ENCODE peak calls at places on chromosomes 12 and 14, in eight cellular contexts. E, C, R, T, V, K, Z and Y are unnamed samples.

GRCh38 chr14:60195179-60195810 is 30.1 kb upstream of the DHRS7 start:
- DNase-seq in E (no peak), C (no peak), R (no peak), V (peak), T (no peak), K (peak), Z (no peak), Y (no peak)

GRCh38 chr12:92606956-92607355 is 95.8 kb upstream of the PLEKHG7 start:
- DNase-seq in C (no peak), R (no peak), Z (no peak), V (no peak), T (no peak), E (no peak), K (no peak), Y (no peak)

GRCh38 chr14:82009076-82009475 is 475.4 kb upstream of the SEL1L start:
- DNase-seq in K (no peak), V (no peak), C (no peak), E (peak), T (no peak), R (no peak), Z (no peak), Y (no peak)

GRCh38 chr12:19707948-19708409 is 268.7 kb downstream of the AEBP2 start:
- DNase-seq in T (no peak), K (no peak), E (no peak), R (peak), Z (no peak), V (peak), C (no peak), Y (no peak)

GRCh38 chr12:51932218-51933076 is 19.1 kb upstream of the ACVR1B start:
- DNase-seq in R (no peak), T (no peak), E (no peak), K (no peak), Z (no peak), V (peak), C (no peak), Y (no peak)

GRCh38 chr12:120230326-120230973 is 29.5 kb upstream of the RPLP0 start:
- DNase-seq in T (no peak), K (no peak), V (peak), E (peak), Z (no peak), C (peak), R (peak), Y (peak)

GRCh38 chr14:90518941-90519256 is 122.1 kb downstream of the CALM1 start:
- DNase-seq in T (no peak), R (no peak), C (no peak), V (no peak), K (no peak), E (no peak), Z (peak), Y (no peak)

GRCh38 chr14:71586131-71586893 is 345.9 kb upstream of the RGS6 start:
- DNase-seq in V (peak), T (no peak), R (peak), Z (no peak), E (peak), C (no peak), K (no peak), Y (no peak)

GRCh38 chr12:121839993-121840761 is 18.5 kb downstream of the HPD start:
- DNase-seq in T (no peak), E (no peak), K (no peak), V (no peak), C (no peak), R (no peak), Z (no peak), Y (no peak)

GRCh38 chr12:24415934-24416333 is 466.5 kb upstream of the SOX5 start:
- DNase-seq in C (no peak), V (no peak), E (no peak), K (no peak), T (no peak), Z (no peak), R (no peak), Y (no peak)

GRCh38 chr12:58745348-58746125 is 174.8 kb downstream of the LRIG3 start:
- DNase-seq in E (no peak), K (no peak), Z (no peak), T (no peak), C (no peak), V (peak), R (no peak), Y (no peak)

GRCh38 chr14:36647417-36647826 is 14.2 kb upstream of the PAX9 start:
- DNase-seq in E (no peak), C (peak), T (no peak), V (no peak), R (no peak), Z (no peak), K (no peak), Y (no peak)

GRCh38 chr12:131824450-131824849 is 3.7 kb upstream of the MMP17 start:
- DNase-seq in V (no peak), R (no peak), T (no peak), C (no peak), Z (no peak), E (no peak), K (no peak), Y (no peak)

GRCh38 chr14:94392510-94392935 is 4.1 kb upstream of the SERPINA1 start:
- DNase-seq in E (no peak), T (no peak), C (no peak), Z (no peak), V (peak), R (peak), K (no peak), Y (peak)

GRCh38 chr12:89345830-89346740 is 6.2 kb downstream of the DUSP6 start:
- DNase-seq in Z (peak), V (peak), E (peak), K (no peak), T (peak), C (no peak), R (peak), Y (no peak)

GRCh38 chr12:114665411-114666181 is 18.4 kb downstream of the TBX3 start:
- DNase-seq in V (no peak), K (no peak), T (no peak), C (peak), Z (no peak), E (peak), R (peak), Y (no peak)

GRCh38 chr12:57939291-57939690 is 2.1 kb upstream of the ATP23 start:
- DNase-seq in K (no peak), E (no peak), C (no peak), T (no peak), V (no peak), R (no peak), Z (no peak), Y (no peak)

GRCh38 chr14:35196571-35196970 is 74.2 kb downstream of the PRORP start:
- DNase-seq in T (no peak), C (no peak), Z (no peak), V (no peak), E (no peak), K (no peak), R (no peak), Y (no peak)

GRCh38 chr14:50762001-50762930 is 68.7 kb downstream of the NIN start:
- DNase-seq in V (peak), R (peak), K (no peak), Z (no peak), T (no peak), E (no peak), C (no peak), Y (peak)

GRCh38 chr12:81288651-81289050 is 210.8 kb downstream of the ACSS3 start:
- DNase-seq in K (no peak), C (no peak), V (no peak), T (no peak), Z (no peak), E (no peak), R (no peak), Y (no peak)

GRCh38 chr12:115411121-115411520 is 727.1 kb upstream of the TBX3 start:
- DNase-seq in K (no peak), Z (no peak), T (no peak), C (no peak), E (peak), V (no peak), R (peak), Y (no peak)

GRCh38 chr14:91968280-91968679 is 20.8 kb upstream of the FBLN5 start:
- DNase-seq in Z (no peak), V (no peak), T (no peak), K (no peak), E (no peak), C (no peak), R (no peak), Y (no peak)

GRCh38 chr14:24315807-24316596 is 4.7 kb downstream of the LTB4R start:
- DNase-seq in C (peak), T (no peak), V (no peak), K (no peak), Z (no peak), R (no peak), E (no peak), Y (no peak)

GRCh38 chr12:1498199-1498740 is 96.1 kb downstream of the FBXL14 start:
- DNase-seq in V (no peak), R (no peak), C (no peak), T (no peak), K (no peak), Z (no peak), E (no peak), Y (no peak)

GRCh38 chr12:22728989-22729388 is 104.0 kb downstream of the ETNK1 start:
- DNase-seq in V (no peak), C (no peak), Z (peak), R (peak), K (no peak), E (no peak), T (no peak), Y (no peak)

GRCh38 chr12:121711925-121712461 is 559 bp upstream of the TMEM120B start:
- DNase-seq in K (peak), C (no peak), V (peak), E (peak), Z (no peak), R (peak), T (no peak), Y (peak)